ENCODE peak calls at places on chromosomes 6 and 20, in five cellular contexts. P, Y, Q, C and W are unnamed samples.
A peak's percentile ranks its signal among the peaks of the same experiment; 100 is the strongest.

GRCh38 chr6:30681696-30682180 is 4.7 kb downstream of the PPP1R18 start:
- DNase-seq in P (no peak), Y (no peak), Q (no peak), C (no peak), W (no peak)

GRCh38 chr6:89989742-89990141 is 95.5 kb downstream of the GJA10 start:
- DNase-seq in P (no peak), Y (no peak), Q (no peak), C (no peak), W (no peak)

GRCh38 chr6:140003217-140003616 is 628.8 kb upstream of the CITED2 start:
- DNase-seq in P (no peak), Y (no peak), Q (no peak), C (no peak), W (no peak)

GRCh38 chr6:16523550-16524379 is 237.5 kb downstream of the ATXN1 start:
- DNase-seq in P (no peak), Y (no peak), Q (no peak), C (no peak), W (no peak)

GRCh38 chr20:2624190-2624589 is 28.2 kb upstream of the NOP56 start:
- DNase-seq in P (no peak), Y (no peak), Q (no peak), C (no peak), W (no peak)

GRCh38 chr6:108968325-108968724 is 120.1 kb downstream of the ARMC2 start:
- DNase-seq in P (no peak), Y (no peak), Q (no peak), C (no peak), W (no peak)

GRCh38 chr20:23152308-23152892 is 66.3 kb upstream of the CD93 start:
- DNase-seq in P (peak; percentile 19), Y (peak; percentile 54), Q (no peak), C (peak; percentile 59), W (no peak)

GRCh38 chr6:41937881-41938574 is 3.6 kb downstream of the CCND3 start:
- DNase-seq in P (no peak), Y (no peak), Q (no peak), C (peak; percentile 47), W (no peak)

GRCh38 chr20:41003143-41003932 is 25.3 kb upstream of the TOP1 start:
- DNase-seq in P (peak; percentile 92), Y (peak; percentile 57), Q (peak; percentile 99), C (peak; percentile 87), W (peak; percentile 38)

GRCh38 chr6:149948011-149948410 is 6.2 kb downstream of the ULBP2 start:
- DNase-seq in P (no peak), Y (no peak), Q (no peak), C (no peak), W (no peak)

GRCh38 chr6:46042355-46042999 is 26.8 kb upstream of the CLIC5 start:
- DNase-seq in P (peak; percentile 48), Y (no peak), Q (no peak), C (no peak), W (no peak)

GRCh38 chr6:36745283-36745682 is 47.7 kb downstream of the RAB44 start:
- DNase-seq in P (no peak), Y (no peak), Q (no peak), C (no peak), W (no peak)

DNA sequence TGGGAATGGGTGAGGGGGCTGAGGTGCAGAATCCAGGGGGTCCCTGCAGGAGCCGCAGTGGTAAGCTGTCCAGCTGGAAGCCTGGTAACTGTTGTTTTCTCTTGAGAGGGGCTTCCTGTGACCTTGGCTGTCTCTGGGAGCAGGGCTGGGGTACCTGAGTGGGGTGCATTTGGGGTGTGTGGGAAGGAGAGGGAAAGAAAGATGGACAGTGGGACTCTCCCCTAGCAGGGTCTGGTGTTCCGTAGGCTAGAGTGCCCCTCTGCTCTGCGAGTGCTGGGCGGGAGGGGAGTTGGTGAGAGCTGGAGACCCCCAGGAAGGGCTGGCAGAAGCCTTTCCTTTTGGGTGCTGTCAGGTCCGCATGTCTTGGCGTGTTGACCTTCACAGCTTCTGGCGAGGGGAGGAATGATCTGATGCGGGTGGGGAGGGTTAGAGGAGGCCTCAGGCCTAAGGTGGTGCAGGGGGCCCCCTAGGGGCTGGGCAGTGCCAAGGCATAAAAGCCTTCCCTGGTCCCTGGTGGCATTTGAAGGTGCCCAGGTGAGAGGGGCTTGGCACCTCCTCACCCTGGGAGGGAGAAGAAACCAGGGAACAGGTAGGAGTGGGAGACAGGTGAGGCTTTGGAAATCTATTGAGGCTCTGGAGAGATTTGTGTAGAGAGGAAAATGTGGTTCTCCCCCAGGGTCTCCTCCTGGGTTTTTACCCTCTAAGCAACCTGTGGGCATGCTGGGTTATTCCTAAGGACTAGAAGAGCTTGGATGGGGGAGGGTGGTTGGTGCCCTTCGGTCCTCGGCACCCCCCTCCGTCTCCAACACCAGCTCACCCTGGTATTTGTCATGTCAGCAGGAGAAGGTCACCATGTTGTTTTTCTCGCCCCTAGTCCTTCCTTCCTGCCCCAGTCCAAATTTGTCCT is 3.3 kb downstream of the VEGFA start:
- DNase-seq in P (peak; percentile 86), Y (peak; percentile 68), Q (peak; percentile 67), C (peak; percentile 74), W (no peak)
- H3K27ac ChIP-seq in P (peak overlapping the region; percentile 98), Y (peak overlapping the region; percentile 96), Q (peak overlapping the region; percentile 94), C (peak overlapping the region; percentile 92), W (peak overlapping the region; percentile 98)

GRCh38 chr20:51526105-51526470 is 16.4 kb downstream of the NFATC2 start:
- DNase-seq in P (no peak), Y (no peak), Q (no peak), C (no peak), W (no peak)
- H3K4me3 ChIP-seq in P (no peak overlapping the region), Y (no peak overlapping the region), Q (no peak overlapping the region), C (peak overlapping the region; percentile 4), W (no peak overlapping the region)

DNA sequence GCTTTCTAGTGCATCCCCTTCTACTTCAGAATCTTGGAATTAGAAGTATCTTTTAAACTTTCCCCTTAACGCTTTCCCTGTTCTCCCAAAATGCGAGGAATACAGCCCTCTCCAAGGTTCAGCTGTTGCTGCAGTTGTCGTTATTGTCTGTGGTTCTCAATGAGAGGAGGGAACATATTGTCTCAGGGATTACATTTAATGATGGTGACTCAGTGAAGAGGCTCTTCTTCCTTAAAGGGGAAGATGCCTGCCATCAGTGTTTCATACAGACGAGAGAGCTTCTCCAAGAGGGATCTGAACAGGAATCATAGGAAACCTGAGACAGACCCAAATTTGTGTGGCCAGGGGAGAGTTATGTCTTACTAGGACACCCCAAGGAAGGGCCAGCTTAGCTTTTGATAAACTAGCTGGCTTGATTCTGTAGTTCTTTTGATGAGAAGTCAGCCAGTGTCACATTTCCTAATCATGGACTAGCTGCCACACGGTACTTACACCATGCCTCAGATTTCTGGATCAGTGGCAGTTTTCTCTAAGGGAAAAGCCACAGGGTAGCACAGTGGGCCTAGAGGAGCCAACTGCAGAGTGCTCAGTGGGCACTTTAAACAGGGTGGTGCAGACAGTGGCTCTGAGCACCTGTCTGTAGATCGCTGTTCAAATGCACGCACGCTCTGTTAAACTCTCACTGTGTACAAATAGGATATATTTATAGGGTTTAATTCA is 59.7 kb upstream of the TMEM181 start:
- DNase-seq in P (no peak), Y (no peak), Q (no peak), C (no peak), W (no peak)
- H3K4me1 ChIP-seq in P (no peaks in the 10 kb centered on the region), Y (no peaks in the 10 kb centered on the region), Q (no peaks in the 10 kb centered on the region), C (no peaks in the 10 kb centered on the region), W (no peaks in the 10 kb centered on the region)

GRCh38 chr6:11975353-11975977 is 36.6 kb upstream of the HIVEP1 start:
- DNase-seq in P (no peak), Y (no peak), Q (no peak), C (peak; percentile 71), W (peak; percentile 21)
- H3K27ac ChIP-seq in P (no peak overlapping the region), Y (no peak overlapping the region), Q (no peak overlapping the region), C (no peak overlapping the region), W (no peak overlapping the region)

DNA sequence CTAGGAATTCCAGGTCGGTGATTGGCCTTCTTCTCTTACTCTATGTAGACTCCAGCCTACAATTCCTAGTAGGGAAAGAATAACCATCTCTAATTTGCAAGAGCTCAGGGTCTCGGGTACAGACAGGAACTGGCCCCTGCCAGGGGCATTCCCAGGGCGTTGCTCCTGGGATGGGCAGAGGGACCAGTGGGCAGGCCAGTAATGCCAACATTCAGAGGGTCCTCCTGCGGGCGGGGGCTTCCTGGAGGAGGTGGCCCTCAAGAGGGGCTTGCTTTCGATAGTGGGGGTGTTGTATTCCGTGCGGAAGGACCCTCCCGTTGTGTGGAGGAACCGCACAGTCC is 129.8 kb upstream of the PRND start:
- DNase-seq in P (no peak), Y (no peak), Q (no peak), C (no peak), W (no peak)
- H3K4me3 ChIP-seq in P (no peak overlapping the region), Y (no peak overlapping the region), Q (no peak overlapping the region), C (peak overlapping the region; percentile 29), W (no peak overlapping the region)